ENCODE peak calls at places on chromosome 15, in four cellular contexts. K, V, Q and O are unnamed samples.
A peak's percentile ranks its signal among the peaks of the same experiment; 100 is the strongest.

GRCh38 chr15:79430901-79431635 is 1.1 kb upstream of the MINAR1 start:
- DNase-seq in V (no peak), Q (no peak), K (peak; percentile 43), O (no peak)

GRCh38 chr15:90201944-90202375 is 830 bp downstream of the SEMA4B start:
- DNase-seq in Q (no peak), V (no peak), K (peak; percentile 89), O (no peak)

GRCh38 chr15:41251411-41251810 is 20.3 kb downstream of the CHP1 start:
- DNase-seq in K (no peak), V (no peak), Q (no peak), O (no peak)

GRCh38 chr15:40328176-40328575 is 4.7 kb downstream of the INAFM2 start:
- DNase-seq in V (no peak), K (no peak), Q (no peak), O (no peak)

GRCh38 chr15:42727740-42728355 is 9.1 kb downstream of the CDAN1 start:
- DNase-seq in V (no peak), Q (no peak), K (peak; percentile 59), O (no peak)

GRCh38 chr15:81480645-81481053 is 106.6 kb upstream of the TMC3 start:
- DNase-seq in K (no peak), V (peak; percentile 38), Q (peak; percentile 23), O (peak; percentile 51)

GRCh38 chr15:31083394-31083790 is 18.1 kb downstream of the TRPM1 start:
- DNase-seq in V (no peak), Q (peak; percentile 24), K (no peak), O (peak; percentile 60)

GRCh38 chr15:44722011-44722410 is 10.7 kb downstream of the B2M start:
- DNase-seq in V (no peak), Q (no peak), K (no peak), O (no peak)

GRCh38 chr15:87477759-87478687 is 778.5 kb downstream of the NTRK3 start:
- DNase-seq in K (no peak), V (no peak), Q (no peak), O (no peak)

GRCh38 chr15:99651023-99651807 is 82.0 kb downstream of the LYSMD4 start:
- DNase-seq in K (no peak), V (no peak), Q (no peak), O (no peak)

GRCh38 chr15:27587810-27588209 is 511.3 kb downstream of the OCA2 start:
- DNase-seq in V (no peak), K (peak; percentile 87), Q (no peak), O (no peak)

GRCh38 chr15:79088426-79089205 is 2.0 kb downstream of the RASGRF1 start:
- DNase-seq in Q (peak; percentile 7), K (peak; percentile 19), V (no peak), O (no peak)

GRCh38 chr15:47968593-47968992 is 152.2 kb upstream of the SLC24A5 start:
- DNase-seq in Q (no peak), V (no peak), K (no peak), O (no peak)

GRCh38 chr15:74365619-74366445 is 1.6 kb downstream of the CYP11A1 start:
- DNase-seq in Q (no peak), K (peak; percentile 85), V (no peak), O (no peak)

GRCh38 chr15:45361883-45362282 is 16.5 kb downstream of the GATM start:
- DNase-seq in Q (no peak), K (no peak), V (no peak), O (no peak)

GRCh38 chr15:91892417-91892816 is 38.9 kb downstream of the SLCO3A1 start:
- DNase-seq in V (no peak), Q (no peak), K (no peak), O (no peak)

GRCh38 chr15:26082069-26082832 is 219.1 kb upstream of the ATP10A start:
- DNase-seq in Q (peak; percentile 92), K (peak; percentile 90), V (peak; percentile 93), O (no peak)

GRCh38 chr15:84856731-84857417 is 27.6 kb upstream of the SLC28A1 start:
- DNase-seq in V (no peak), Q (no peak), K (no peak), O (no peak)

GRCh38 chr15:72358532-72359180 is 17.2 kb downstream of the HEXA start:
- DNase-seq in Q (no peak), K (no peak), V (no peak), O (no peak)

GRCh38 chr15:91116379-91117067 is 16.5 kb downstream of the SV2B start:
- DNase-seq in V (no peak), Q (no peak), K (no peak), O (no peak)

GRCh38 chr15:38690221-38690620 is 125.6 kb upstream of the RASGRP1 start:
- DNase-seq in K (no peak), V (no peak), Q (no peak), O (no peak)

GRCh38 chr15:94673801-94674200 is 442.4 kb downstream of the MCTP2 start:
- DNase-seq in Q (no peak), V (no peak), K (no peak), O (no peak)
- H3K4me3 ChIP-seq in Q (no peak overlapping the region), V (no peak overlapping the region), K (no peak overlapping the region), O (no peak overlapping the region)

DNA sequence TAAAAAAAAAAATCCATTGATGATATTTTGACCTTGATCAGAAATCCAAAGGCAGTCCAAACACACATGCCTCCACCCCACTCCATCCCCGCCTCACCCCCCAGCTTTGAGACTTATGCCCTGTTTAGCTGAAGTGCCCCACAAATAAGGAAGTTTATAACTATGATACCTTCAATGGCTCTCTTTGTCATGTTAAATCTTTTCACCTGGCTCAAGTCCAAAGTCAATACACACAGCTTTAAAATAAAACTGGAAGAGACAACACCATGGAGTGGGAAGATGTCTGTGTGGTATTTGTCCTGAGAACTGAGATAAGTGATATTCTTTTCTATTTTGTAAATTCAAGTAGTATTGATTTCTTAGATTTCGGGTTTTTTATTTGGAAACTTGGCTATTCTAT is 5.0 kb downstream of the FOXB1 start:
- DNase-seq in V (no peak), K (no peak), Q (no peak), O (no peak)
- H3K4me3 ChIP-seq in V (no peak overlapping the region), K (no peak overlapping the region), Q (no peak overlapping the region), O (no peak overlapping the region)

GRCh38 chr15:75695206-75695605 is 17.4 kb downstream of the CSPG4 start:
- DNase-seq in Q (peak; percentile 15), V (no peak), K (no peak), O (no peak)
- H3K4me3 ChIP-seq in Q (no peak overlapping the region), V (no peak overlapping the region), K (no peak overlapping the region), O (no peak overlapping the region)

GRCh38 chr15:101244889-101245668 is 6.8 kb downstream of the CHSY1 start:
- DNase-seq in Q (no peak), K (no peak), V (no peak), O (no peak)
- H3K4me3 ChIP-seq in Q (no peak overlapping the region), K (no peak overlapping the region), V (peak overlapping the region; percentile 70), O (peak overlapping the region; percentile 41)

GRCh38 chr15:63044645-63045437 is 2.3 kb downstream of the TPM1 start:
- DNase-seq in Q (no peak), V (no peak), K (peak; percentile 75), O (no peak)

GRCh38 chr15:63043391-63044076 is 987 bp downstream of the TPM1 start:
- DNase-seq in V (no peak), Q (no peak), K (peak; percentile 60), O (no peak)

GRCh38 chr15:63045438-63046278 is 3.1 kb downstream of the TPM1 start:
- DNase-seq in K (no peak), V (no peak), Q (no peak), O (no peak)

GRCh38 chr15:63042879-63043340 is 363 bp downstream of the TPM1 start:
- DNase-seq in K (no peak), Q (no peak), V (no peak), O (no peak)

DNA sequence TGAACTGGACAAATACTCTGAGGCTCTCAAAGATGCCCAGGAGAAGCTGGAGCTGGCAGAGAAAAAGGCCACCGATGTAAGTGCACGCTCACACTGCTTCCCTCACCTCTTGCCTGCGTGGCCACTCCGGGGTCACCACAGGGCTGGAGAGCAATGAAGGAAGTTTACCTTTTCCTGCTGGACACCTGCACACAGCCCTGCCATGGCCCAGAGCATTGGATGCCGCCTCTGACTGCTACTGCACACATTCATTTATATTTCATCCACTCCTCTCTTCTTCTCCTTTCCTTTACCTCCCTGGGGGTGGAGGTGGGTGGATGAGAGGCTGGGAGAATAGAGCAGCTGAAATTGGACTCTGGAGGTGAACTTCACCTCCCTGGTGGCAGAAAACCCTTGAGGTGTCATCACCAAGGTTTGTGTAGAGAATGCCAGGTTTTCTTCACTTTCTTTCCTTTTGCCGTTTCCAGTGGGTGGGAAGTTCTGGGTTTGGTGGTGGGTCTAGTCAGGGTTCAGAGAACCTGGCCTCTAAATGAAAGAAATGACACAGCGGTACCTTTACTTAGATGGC is 1.6 kb downstream of the TPM1 start:
- DNase-seq in V (no peak), K (no peak), Q (no peak), O (no peak)
- H3K4me3 ChIP-seq in V (no peak overlapping the region), K (peak overlapping the region; percentile 59), Q (no peak overlapping the region), O (no peak overlapping the region)